ENCODE peak calls at places on chromosome 19, in five cellular contexts. C is neuronal stem cell, L is mesendoderm, I is mesenchymal stem cell, P is H1. Y is an unnamed sample.

GRCh38 chr19:30342901-30343300 is 29.3 kb upstream of the ZNF536 start:
- DNase-seq in C (no peak), L (no peak), I (no peak), P (no peak), Y (no peak)

GRCh38 chr19:51688665-51689571 is 4.2 kb upstream of the SPACA6 start:
- DNase-seq in C (peak; percentile 79), L (peak; percentile 97), I (peak; percentile 98), P (no peak), Y (peak; percentile 88)

GRCh38 chr19:39375929-39376328 is 15.0 kb downstream of the PAF1 start:
- DNase-seq in C (no peak), L (no peak), I (no peak), P (no peak), Y (no peak)

GRCh38 chr19:42122691-42123607 is 9.3 kb downstream of the POU2F2 start:
- DNase-seq in C (no peak), L (no peak), I (no peak), P (no peak), Y (no peak)

GRCh38 chr19:28428644-28429348 is 784.2 kb downstream of the UQCRFS1 start:
- DNase-seq in C (no peak), L (no peak), I (no peak), P (no peak), Y (no peak)

GRCh38 chr19:40396886-40397567 is 7.0 kb upstream of the HIPK4 start:
- DNase-seq in C (no peak), L (no peak), I (no peak), P (no peak), Y (no peak)

GRCh38 chr19:46659151-46660007 is 1.6 kb downstream of the DACT3 start:
- DNase-seq in C (peak; percentile 61), L (peak; percentile 73), I (peak; percentile 61), P (no peak), Y (peak; percentile 9)

GRCh38 chr19:40110570-40110969 is 19.8 kb upstream of the ZNF780A start:
- DNase-seq in C (no peak), L (no peak), I (no peak), P (no peak), Y (no peak)

GRCh38 chr19:58346961-58347929 is 6.0 kb downstream of the A1BG start:
- DNase-seq in C (peak; percentile 73), L (peak; percentile 67), I (peak; percentile 78), P (no peak), Y (no peak)

GRCh38 chr19:48618278-48618915 is 581 bp downstream of the RPL18 start:
- DNase-seq in C (no peak), L (no peak), I (no peak), P (no peak), Y (peak; percentile 51)

GRCh38 chr19:11020423-11020822 is 59.6 kb downstream of the SMARCA4 start:
- DNase-seq in C (no peak), L (no peak), I (no peak), P (no peak), Y (peak; percentile 19)

GRCh38 chr19:7789447-7789846 is 26.4 kb downstream of the CLEC4M start:
- DNase-seq in C (no peak), L (peak; percentile 19), I (no peak), P (no peak), Y (peak; percentile 37)

GRCh38 chr19:16895467-16896097 is 6.8 kb downstream of the F2RL3 start:
- DNase-seq in C (peak; percentile 35), L (no peak), I (peak; percentile 58), P (no peak), Y (no peak)

GRCh38 chr19:6064703-6065073 is 45.6 kb downstream of the RFX2 start:
- DNase-seq in C (no peak), L (no peak), I (no peak), P (no peak), Y (peak; percentile 37)
- H2BK120ac ChIP-seq in C (no peak overlapping the region), L (no peak overlapping the region), I (no peak overlapping the region), P (no peak overlapping the region), Y (no peak overlapping the region)

GRCh38 chr19:54427586-54427985 is 12.3 kb downstream of the TTYH1 start:
- DNase-seq in C (no peak), L (no peak), I (no peak), P (no peak), Y (no peak)

GRCh38 chr19:54424201-54424600 is 8.9 kb downstream of the TTYH1 start:
- DNase-seq in C (no peak), L (no peak), I (no peak), P (no peak), Y (no peak)

GRCh38 chr19:54426291-54426918 is 11.1 kb downstream of the TTYH1 start:
- DNase-seq in C (no peak), L (no peak), I (no peak), P (no peak), Y (peak; percentile 30)

GRCh38 chr19:54424660-54425381 is 9.6 kb downstream of the TTYH1 start:
- DNase-seq in C (no peak), L (no peak), I (no peak), P (no peak), Y (no peak)

DNA sequence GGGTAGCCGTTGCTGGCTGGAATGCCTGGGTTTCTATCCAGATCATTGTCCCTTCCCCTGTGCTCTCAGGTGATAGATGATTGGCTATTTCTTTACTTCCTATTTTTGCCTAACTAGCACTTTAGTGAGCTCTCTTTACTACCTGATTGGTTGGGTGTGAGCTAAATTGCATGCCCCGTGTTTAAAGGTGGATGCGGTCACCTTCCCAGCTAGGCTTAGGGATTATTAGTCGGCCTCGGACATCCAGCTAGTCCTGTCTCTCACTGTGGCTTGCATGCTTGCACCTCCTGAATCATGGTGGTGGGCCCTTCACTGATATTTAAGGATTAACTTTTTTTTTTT is 10.1 kb downstream of the TTYH1 start:
- DNase-seq in C (no peak), L (no peak), I (no peak), P (no peak), Y (no peak)
- H3K27me3 ChIP-seq in C (no peaks in the 10 kb centered on the region), L (no peaks in the 10 kb centered on the region), I (peaks cover 57% of the 10 kb centered on the region), P (no peaks in the 10 kb centered on the region), Y (peaks cover 4% of the 10 kb centered on the region)

GRCh38 chr19:15846923-15847322 is 31.5 kb upstream of the OR10H1 start:
- DNase-seq in C (no peak), L (no peak), I (no peak), P (no peak), Y (no peak)
- H2BK120ac ChIP-seq in C (no peak overlapping the region), L (no peak overlapping the region), I (no peak overlapping the region), P (no peak overlapping the region), Y (no peak overlapping the region)

GRCh38 chr19:38359242-38360021 is 14.9 kb upstream of the PSMD8 start:
- DNase-seq in C (no peak), L (no peak), I (no peak), P (no peak), Y (no peak)

GRCh38 chr19:38361633-38362075 is 12.7 kb upstream of the PSMD8 start:
- DNase-seq in C (peak; percentile 88), L (peak; percentile 95), I (peak; percentile 83), P (peak; percentile 78), Y (peak; percentile 73)

GRCh38 chr19:38362076-38362945 is 12.1 kb upstream of the PSMD8 start:
- DNase-seq in C (peak; percentile 77), L (peak; percentile 91), I (peak; percentile 71), P (peak; percentile 71), Y (peak; percentile 65)

GRCh38 chr19:38360351-38360750 is 14.0 kb upstream of the PSMD8 start:
- DNase-seq in C (no peak), L (no peak), I (no peak), P (no peak), Y (no peak)

DNA sequence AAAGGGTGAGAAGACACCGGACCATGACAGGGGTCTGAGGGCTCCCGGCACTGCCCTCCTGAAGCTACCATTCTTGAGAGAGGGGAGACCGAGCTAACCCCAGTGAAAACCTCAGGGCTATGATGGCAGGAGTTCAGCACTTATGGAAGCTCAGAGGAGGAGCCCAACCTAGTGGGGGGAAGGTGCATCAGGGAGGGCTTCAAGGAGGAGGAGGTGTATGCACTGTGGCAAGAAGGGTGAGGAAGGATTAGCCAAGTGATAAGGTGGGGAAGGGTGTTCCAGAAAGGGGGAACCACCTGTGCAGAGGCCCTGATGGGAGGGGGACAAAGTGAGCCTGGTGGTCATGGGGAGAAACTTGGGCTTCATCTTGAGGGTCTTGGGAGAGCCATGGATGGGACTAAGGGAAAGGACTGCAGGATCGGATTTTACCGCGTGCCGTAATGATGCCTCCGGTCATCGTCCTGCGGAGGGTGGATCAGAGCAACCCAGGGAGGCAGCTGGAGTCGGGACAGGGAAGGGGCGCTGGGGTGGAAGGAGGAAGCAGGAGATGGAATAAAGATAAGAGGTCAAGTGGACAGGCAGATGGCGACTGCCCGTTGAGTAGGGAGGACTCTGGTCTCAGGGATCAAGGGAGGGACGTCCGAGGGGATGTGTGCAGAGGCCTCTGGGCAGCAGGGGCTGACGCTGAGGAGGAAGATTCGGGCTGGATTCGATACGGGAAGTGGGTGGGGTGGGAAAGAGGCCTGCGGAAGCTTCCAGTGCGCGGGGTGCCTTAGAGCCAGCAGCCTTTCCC is 13.3 kb upstream of the PSMD8 start:
- DNase-seq in C (no peak), L (no peak), I (no peak), P (no peak), Y (no peak)
- H3K27me3 ChIP-seq in C (peaks cover 25% of the 10 kb centered on the region), L (peaks cover 7% of the 10 kb centered on the region), I (peaks cover 61% of the 10 kb centered on the region), P (peaks cover 20% of the 10 kb centered on the region), Y (peaks cover 3% of the 10 kb centered on the region)

DNA sequence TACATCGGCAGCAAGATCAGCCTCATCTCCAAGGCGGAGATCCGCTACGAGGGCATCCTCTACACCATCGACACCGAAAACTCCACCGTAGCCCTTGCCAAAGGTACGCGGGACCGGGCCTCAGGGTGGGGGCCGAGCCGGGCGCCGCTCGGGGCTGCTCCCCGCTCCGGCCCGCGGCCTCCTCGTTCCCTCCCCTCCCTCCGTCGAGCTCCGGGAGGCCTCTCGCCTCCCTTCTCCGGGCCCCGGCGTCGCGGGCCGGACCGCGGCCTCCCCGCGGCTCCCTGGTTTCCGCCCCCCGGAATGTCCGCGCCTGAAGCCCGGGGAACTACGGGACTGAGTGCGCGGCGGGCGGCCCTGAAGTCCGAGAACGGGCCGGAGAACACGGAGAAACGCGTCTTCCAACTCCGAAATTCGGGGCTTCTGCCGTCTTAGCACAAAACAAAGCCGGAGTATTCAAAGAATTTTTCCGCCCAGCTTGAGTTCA is 399 bp downstream of the LSM14A start:
- DNase-seq in C (no peak), L (no peak), I (no peak), P (peak; percentile 10), Y (no peak)
- H2BK120ac ChIP-seq in C (peak overlapping the region; percentile 83), L (peak overlapping the region; percentile 63), I (peak overlapping the region; percentile 88), P (no peak overlapping the region), Y (peak overlapping the region; percentile 99)

GRCh38 chr19:5341981-5342380 is 1.4 kb upstream of the PTPRS start:
- DNase-seq in C (no peak), L (no peak), I (no peak), P (no peak), Y (peak; percentile 30)
- H3K27me3 ChIP-seq in C (peaks cover 5% of the 10 kb centered on the region), L (no peaks in the 10 kb centered on the region), I (peaks cover 41% of the 10 kb centered on the region), P (peaks cover 20% of the 10 kb centered on the region), Y (peaks cover 20% of the 10 kb centered on the region)

DNA sequence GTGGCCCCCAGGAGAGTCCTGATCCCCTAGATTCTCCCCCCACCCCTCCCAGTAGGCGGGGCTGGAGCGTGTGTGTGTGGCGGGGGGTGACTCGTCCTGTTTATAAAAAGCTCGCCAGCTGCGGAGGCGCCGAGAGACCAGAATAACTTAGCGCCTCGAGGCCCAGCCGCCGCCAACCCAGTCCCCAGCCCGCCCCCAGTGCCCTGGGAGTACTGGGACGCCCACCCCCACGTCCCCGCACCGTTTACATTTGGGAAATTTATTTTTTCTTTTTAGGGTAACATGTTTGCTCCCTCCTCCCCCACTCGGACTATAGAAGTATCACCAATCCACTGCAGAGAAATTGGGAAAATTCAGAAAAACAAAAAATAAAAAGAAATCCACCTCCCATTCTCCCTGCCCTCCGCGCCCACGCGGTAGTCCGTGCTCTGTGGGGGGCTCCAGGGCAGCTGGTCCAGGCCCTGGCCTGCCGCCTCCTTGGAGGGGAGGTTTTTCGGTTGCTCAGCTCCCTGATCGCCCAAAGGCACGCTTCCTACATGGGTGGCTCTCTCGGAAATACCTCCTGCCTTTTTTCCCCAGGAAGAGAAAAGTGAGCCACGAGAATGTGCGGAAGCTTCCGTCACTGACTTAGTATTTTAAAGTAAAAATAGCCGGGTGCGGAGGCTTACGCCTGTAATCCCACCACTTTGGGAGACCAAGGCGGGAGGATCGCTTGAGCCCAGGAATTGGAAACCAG is 1.5 kb upstream of the RAB3A start:
- DNase-seq in C (no peak), L (peak; percentile 71), I (peak; percentile 91), P (no peak), Y (peak; percentile 65)
- H2BK120ac ChIP-seq in C (no peak overlapping the region), L (no peak overlapping the region), I (peak overlapping the region; percentile 97), P (peak overlapping the region; percentile 51), Y (peak overlapping the region; percentile 81)

Y was measured in trophoblast cell.